ENCODE peak calls at places on chromosomes 11 and 22, in six cellular contexts. T, I, F, D, A and X are unnamed samples.

GRCh38 chr22:23403152-23403719 is 176.9 kb downstream of the IGLL1 start:
- DNase-seq in F (no peak), A (no peak), T (no peak), D (no peak), I (no peak), X (no peak)

GRCh38 chr11:4211991-4212390 is 117.4 kb downstream of the RRM1 start:
- DNase-seq in T (no peak), I (no peak), F (no peak), D (no peak), A (no peak), X (no peak)

GRCh38 chr11:102850973-102851745 is 7.8 kb upstream of the MMP3 start:
- DNase-seq in F (peak; percentile 80), D (no peak), A (no peak), I (peak; percentile 90), T (no peak), X (no peak)

GRCh38 chr11:20363500-20364411 is at the start of gene HTATIP2:
- DNase-seq in I (no peak), A (peak; percentile 57), T (peak; percentile 81), D (peak; percentile 65), F (no peak), X (peak; percentile 43)

GRCh38 chr11:104663190-104664140 is 234.8 kb downstream of the CASP12 start:
- DNase-seq in I (no peak), F (no peak), A (no peak), T (no peak), D (no peak), X (no peak)

GRCh38 chr11:624705-625635 is at the start of gene CDHR5:
- DNase-seq in T (no peak), D (peak; percentile 13), I (no peak), A (no peak), F (no peak), X (no peak)

GRCh38 chr11:10926801-10927200 is 68.9 kb upstream of the ZBED5 start:
- DNase-seq in T (no peak), I (no peak), D (no peak), A (no peak), F (no peak), X (no peak)

GRCh38 chr11:74462009-74462408 is 5.3 kb downstream of the KCNE3 start:
- DNase-seq in D (peak; percentile 89), F (no peak), A (no peak), I (no peak), T (peak; percentile 83), X (no peak)

GRCh38 chr11:1473011-1473628 is 13.5 kb downstream of the MOB2 start:
- DNase-seq in D (no peak), F (no peak), T (peak; percentile 8), I (no peak), A (no peak), X (no peak)

GRCh38 chr11:3341298-3341697 is 37.6 kb downstream of the ZNF195 start:
- DNase-seq in A (no peak), T (peak; percentile 53), F (peak; percentile 1), D (peak; percentile 56), I (no peak), X (peak; percentile 78)

GRCh38 chr11:57460756-57461749 is 725 bp downstream of the RTN4RL2 start:
- DNase-seq in A (no peak), I (no peak), D (no peak), T (no peak), F (no peak), X (no peak)